ENCODE peak calls at places on chromosome 21, in eight cellular contexts. One of them, this sample, is unnamed.
A peak's percentile ranks its signal among the peaks of the same experiment; 100 is the strongest.

GRCh38 chr21:32727478-32727727 is 410 bp downstream of the SYNJ1 start:
- ATAC-seq in HepG2: peak; percentile 52
- ATAC-seq in CD8-positive, alpha-beta T cell: no peak
- ATAC-seq in aorta: peak; percentile 55
- ATAC-seq in upper lobe of left lung: no peak
- ATAC-seq in CD4-positive, alpha-beta T cell: no peak
- ATAC-seq in T-helper 17 cell: peak; percentile 2
- ATAC-seq in Panc1: no peak
- ATAC-seq in this sample: peak; percentile 22

GRCh38 chr21:30227128-30227527 is 11.2 kb upstream of the CLDN8 start:
- ATAC-seq in T-helper 17 cell: no peak
- ATAC-seq in Panc1: no peak
- ATAC-seq in CD4-positive, alpha-beta T cell: no peak
- ATAC-seq in aorta: no peak
- ATAC-seq in HepG2: no peak
- ATAC-seq in CD8-positive, alpha-beta T cell: no peak
- ATAC-seq in upper lobe of left lung: no peak
- ATAC-seq in this sample: no peak

GRCh38 chr21:38857152-38857825 is 51.6 kb downstream of the ETS2 start:
- ATAC-seq in CD8-positive, alpha-beta T cell: no peak
- ATAC-seq in T-helper 17 cell: no peak
- ATAC-seq in upper lobe of left lung: no peak
- ATAC-seq in aorta: no peak
- ATAC-seq in HepG2: peak; percentile 80
- ATAC-seq in Panc1: no peak
- ATAC-seq in CD4-positive, alpha-beta T cell: no peak
- ATAC-seq in this sample: no peak

GRCh38 chr21:16829532-16829931 is 683.3 kb upstream of the CXADR start:
- ATAC-seq in T-helper 17 cell: no peak
- ATAC-seq in CD8-positive, alpha-beta T cell: no peak
- ATAC-seq in Panc1: no peak
- ATAC-seq in HepG2: no peak
- ATAC-seq in aorta: no peak
- ATAC-seq in CD4-positive, alpha-beta T cell: no peak
- ATAC-seq in upper lobe of left lung: no peak
- ATAC-seq in this sample: no peak

GRCh38 chr21:40102682-40103081 is 235.4 kb downstream of the PCP4 start:
- ATAC-seq in CD4-positive, alpha-beta T cell: no peak
- ATAC-seq in T-helper 17 cell: no peak
- ATAC-seq in HepG2: no peak
- ATAC-seq in aorta: no peak
- ATAC-seq in Panc1: no peak
- ATAC-seq in CD8-positive, alpha-beta T cell: no peak
- ATAC-seq in upper lobe of left lung: no peak
- ATAC-seq in this sample: no peak

GRCh38 chr21:41197582-41197981 is 29.6 kb downstream of the BACE2 start:
- ATAC-seq in aorta: no peak
- ATAC-seq in upper lobe of left lung: no peak
- ATAC-seq in HepG2: no peak
- ATAC-seq in Panc1: no peak
- ATAC-seq in CD8-positive, alpha-beta T cell: no peak
- ATAC-seq in CD4-positive, alpha-beta T cell: no peak
- ATAC-seq in T-helper 17 cell: no peak
- ATAC-seq in this sample: no peak

GRCh38 chr21:14356771-14357170 is 26.2 kb downstream of the HSPA13 start:
- ATAC-seq in aorta: no peak
- ATAC-seq in HepG2: no peak
- ATAC-seq in upper lobe of left lung: no peak
- ATAC-seq in T-helper 17 cell: no peak
- ATAC-seq in CD4-positive, alpha-beta T cell: no peak
- ATAC-seq in CD8-positive, alpha-beta T cell: no peak
- ATAC-seq in Panc1: no peak
- ATAC-seq in this sample: no peak

GRCh38 chr21:42435401-42435800 is 31.7 kb downstream of the UBASH3A start:
- ATAC-seq in HepG2: no peak
- ATAC-seq in Panc1: no peak
- ATAC-seq in CD4-positive, alpha-beta T cell: no peak
- ATAC-seq in CD8-positive, alpha-beta T cell: no peak
- ATAC-seq in T-helper 17 cell: no peak
- ATAC-seq in aorta: no peak
- ATAC-seq in upper lobe of left lung: no peak
- ATAC-seq in this sample: no peak

GRCh38 chr21:17925000-17925610 is 105.9 kb upstream of the C21orf91 start:
- ATAC-seq in aorta: peak; percentile 88
- ATAC-seq in T-helper 17 cell: peak; percentile 96
- ATAC-seq in Panc1: peak; percentile 96
- ATAC-seq in upper lobe of left lung: peak; percentile 92
- ATAC-seq in CD4-positive, alpha-beta T cell: peak; percentile 84
- ATAC-seq in HepG2: peak; percentile 100
- ATAC-seq in CD8-positive, alpha-beta T cell: peak; percentile 87
- ATAC-seq in this sample: peak; percentile 68

GRCh38 chr21:29077651-29078090 is 4.2 kb upstream of the CCT8 start:
- ATAC-seq in Panc1: no peak
- ATAC-seq in aorta: no peak
- ATAC-seq in HepG2: no peak
- ATAC-seq in T-helper 17 cell: no peak
- ATAC-seq in CD4-positive, alpha-beta T cell: no peak
- ATAC-seq in upper lobe of left lung: no peak
- ATAC-seq in CD8-positive, alpha-beta T cell: no peak
- ATAC-seq in this sample: no peak

GRCh38 chr21:42153746-42154145 is 65.2 kb upstream of the ABCG1 start:
- ATAC-seq in CD4-positive, alpha-beta T cell: no peak
- ATAC-seq in aorta: no peak
- ATAC-seq in upper lobe of left lung: no peak
- ATAC-seq in CD8-positive, alpha-beta T cell: no peak
- ATAC-seq in Panc1: no peak
- ATAC-seq in HepG2: no peak
- ATAC-seq in T-helper 17 cell: no peak
- ATAC-seq in this sample: no peak

GRCh38 chr21:28154121-28154520 is 838.6 kb downstream of the LTN1 start:
- ATAC-seq in CD4-positive, alpha-beta T cell: no peak
- ATAC-seq in CD8-positive, alpha-beta T cell: no peak
- ATAC-seq in upper lobe of left lung: no peak
- ATAC-seq in HepG2: no peak
- ATAC-seq in aorta: no peak
- ATAC-seq in T-helper 17 cell: no peak
- ATAC-seq in Panc1: no peak
- ATAC-seq in this sample: no peak

GRCh38 chr21:42721341-42721824 is 68.0 kb downstream of the PDE9A start:
- ATAC-seq in CD8-positive, alpha-beta T cell: no peak
- ATAC-seq in T-helper 17 cell: no peak
- ATAC-seq in upper lobe of left lung: peak; percentile 62
- ATAC-seq in CD4-positive, alpha-beta T cell: no peak
- ATAC-seq in aorta: no peak
- ATAC-seq in Panc1: no peak
- ATAC-seq in HepG2: no peak
- ATAC-seq in this sample: peak; percentile 71

GRCh38 chr21:14736672-14737071 is 190.6 kb upstream of the SAMSN1 start:
- ATAC-seq in HepG2: no peak
- ATAC-seq in CD8-positive, alpha-beta T cell: no peak
- ATAC-seq in Panc1: no peak
- ATAC-seq in CD4-positive, alpha-beta T cell: no peak
- ATAC-seq in T-helper 17 cell: no peak
- ATAC-seq in aorta: no peak
- ATAC-seq in upper lobe of left lung: no peak
- ATAC-seq in this sample: no peak

GRCh38 chr21:31332525-31332924 is 11.5 kb downstream of the TIAM1 start:
- ATAC-seq in aorta: no peak
- ATAC-seq in upper lobe of left lung: no peak
- ATAC-seq in CD4-positive, alpha-beta T cell: no peak
- ATAC-seq in CD8-positive, alpha-beta T cell: no peak
- ATAC-seq in T-helper 17 cell: no peak
- ATAC-seq in HepG2: no peak
- ATAC-seq in Panc1: no peak
- ATAC-seq in this sample: no peak

GRCh38 chr21:31218830-31219608 is 125.0 kb downstream of the TIAM1 start:
- ATAC-seq in CD8-positive, alpha-beta T cell: no peak
- ATAC-seq in HepG2: no peak
- ATAC-seq in CD4-positive, alpha-beta T cell: no peak
- ATAC-seq in aorta: no peak
- ATAC-seq in upper lobe of left lung: peak; percentile 41
- ATAC-seq in Panc1: no peak
- ATAC-seq in T-helper 17 cell: no peak
- ATAC-seq in this sample: peak; percentile 79

GRCh38 chr21:15090390-15090789 is 25.6 kb upstream of the NRIP1 start:
- ATAC-seq in upper lobe of left lung: no peak
- ATAC-seq in CD4-positive, alpha-beta T cell: no peak
- ATAC-seq in CD8-positive, alpha-beta T cell: no peak
- ATAC-seq in T-helper 17 cell: no peak
- ATAC-seq in Panc1: no peak
- ATAC-seq in aorta: no peak
- ATAC-seq in HepG2: no peak
- ATAC-seq in this sample: no peak

GRCh38 chr21:28832013-28832714 is 160.5 kb downstream of the LTN1 start:
- ATAC-seq in CD8-positive, alpha-beta T cell: peak; percentile 85
- ATAC-seq in upper lobe of left lung: no peak
- ATAC-seq in T-helper 17 cell: peak; percentile 95
- ATAC-seq in aorta: no peak
- ATAC-seq in HepG2: no peak
- ATAC-seq in Panc1: peak; percentile 81
- ATAC-seq in CD4-positive, alpha-beta T cell: peak; percentile 90
- ATAC-seq in this sample: no peak

GRCh38 chr21:42193131-42193671 is 25.7 kb upstream of the ABCG1 start:
- ATAC-seq in Panc1: no peak
- ATAC-seq in CD8-positive, alpha-beta T cell: peak; percentile 68
- ATAC-seq in CD4-positive, alpha-beta T cell: peak; percentile 64
- ATAC-seq in upper lobe of left lung: no peak
- ATAC-seq in T-helper 17 cell: peak; percentile 64
- ATAC-seq in HepG2: no peak
- ATAC-seq in aorta: no peak
- ATAC-seq in this sample: no peak

GRCh38 chr21:39030127-39030884 is 152.9 kb downstream of the PSMG1 start:
- ATAC-seq in CD4-positive, alpha-beta T cell: no peak
- ATAC-seq in upper lobe of left lung: no peak
- ATAC-seq in HepG2: no peak
- ATAC-seq in Panc1: no peak
- ATAC-seq in T-helper 17 cell: no peak
- ATAC-seq in CD8-positive, alpha-beta T cell: no peak
- ATAC-seq in aorta: no peak
- ATAC-seq in this sample: no peak

GRCh38 chr21:40615503-40616376 is 231.2 kb downstream of the DSCAM start:
- ATAC-seq in aorta: no peak
- ATAC-seq in CD8-positive, alpha-beta T cell: no peak
- ATAC-seq in Panc1: no peak
- ATAC-seq in CD4-positive, alpha-beta T cell: no peak
- ATAC-seq in T-helper 17 cell: no peak
- ATAC-seq in upper lobe of left lung: no peak
- ATAC-seq in HepG2: no peak
- ATAC-seq in this sample: no peak

GRCh38 chr21:39105341-39105765 is 77.9 kb downstream of the PSMG1 start:
- ATAC-seq in CD4-positive, alpha-beta T cell: no peak
- ATAC-seq in CD8-positive, alpha-beta T cell: no peak
- ATAC-seq in Panc1: no peak
- ATAC-seq in HepG2: peak; percentile 68
- ATAC-seq in T-helper 17 cell: no peak
- ATAC-seq in aorta: no peak
- ATAC-seq in upper lobe of left lung: no peak
- ATAC-seq in this sample: no peak

GRCh38 chr21:41801256-41801655 is 34.4 kb upstream of the RIPK4 start:
- ATAC-seq in CD4-positive, alpha-beta T cell: no peak
- ATAC-seq in T-helper 17 cell: no peak
- ATAC-seq in upper lobe of left lung: no peak
- ATAC-seq in HepG2: no peak
- ATAC-seq in Panc1: no peak
- ATAC-seq in aorta: no peak
- ATAC-seq in CD8-positive, alpha-beta T cell: no peak
- ATAC-seq in this sample: no peak

GRCh38 chr21:23986214-23986613 is 1621.1 kb downstream of the MRPL39 start:
- ATAC-seq in CD8-positive, alpha-beta T cell: no peak
- ATAC-seq in Panc1: no peak
- ATAC-seq in aorta: no peak
- ATAC-seq in upper lobe of left lung: no peak
- ATAC-seq in HepG2: no peak
- ATAC-seq in CD4-positive, alpha-beta T cell: no peak
- ATAC-seq in T-helper 17 cell: no peak
- ATAC-seq in this sample: no peak
- H3K9me3 ChIP-seq in CD8-positive, alpha-beta T cell: no peaks in the 10 kb centered on the region
- H3K9me3 ChIP-seq in Panc1: no peaks in the 10 kb centered on the region
- H3K9me3 ChIP-seq in aorta: peaks cover 5% of the 10 kb centered on the region
- H3K9me3 ChIP-seq in upper lobe of left lung: no peaks in the 10 kb centered on the region
- H3K9me3 ChIP-seq in HepG2: peaks cover 85% of the 10 kb centered on the region
- H3K9me3 ChIP-seq in CD4-positive, alpha-beta T cell: no peaks in the 10 kb centered on the region
- H3K9me3 ChIP-seq in T-helper 17 cell: no peaks in the 10 kb centered on the region
- H3K9me3 ChIP-seq in this sample: no peaks in the 10 kb centered on the region

DNA sequence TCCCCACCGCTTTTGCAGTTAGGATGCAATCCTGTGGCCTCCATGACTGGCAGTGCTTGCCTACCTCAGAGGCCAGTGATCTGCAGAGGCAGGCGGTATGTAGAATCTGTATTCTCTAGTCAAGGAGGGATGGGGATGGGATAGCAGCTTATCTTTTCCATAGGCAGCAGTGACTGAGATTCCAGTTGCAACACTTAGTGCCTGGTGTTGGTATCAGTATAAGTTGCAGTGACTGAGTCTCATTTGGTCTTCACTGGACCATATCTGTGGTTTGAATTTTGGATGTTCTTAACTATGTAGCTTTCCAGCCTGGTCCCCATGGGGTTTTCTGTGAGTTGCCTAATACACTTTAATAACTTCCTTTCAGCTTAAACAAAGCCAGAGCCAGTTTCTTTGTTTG is 16.5 kb downstream of the DYRK1A start:
- ATAC-seq in Panc1: no peak
- ATAC-seq in T-helper 17 cell: no peak
- ATAC-seq in HepG2: no peak
- ATAC-seq in upper lobe of left lung: no peak
- ATAC-seq in aorta: no peak
- ATAC-seq in CD8-positive, alpha-beta T cell: no peak
- ATAC-seq in CD4-positive, alpha-beta T cell: no peak
- ATAC-seq in this sample: no peak
- H3K9me3 ChIP-seq in Panc1: no peaks in the 10 kb centered on the region
- H3K9me3 ChIP-seq in T-helper 17 cell: no peaks in the 10 kb centered on the region
- H3K9me3 ChIP-seq in HepG2: no peaks in the 10 kb centered on the region
- H3K9me3 ChIP-seq in upper lobe of left lung: no peaks in the 10 kb centered on the region
- H3K9me3 ChIP-seq in aorta: no peaks in the 10 kb centered on the region
- H3K9me3 ChIP-seq in CD8-positive, alpha-beta T cell: no peaks in the 10 kb centered on the region
- H3K9me3 ChIP-seq in CD4-positive, alpha-beta T cell: no peaks in the 10 kb centered on the region
- H3K9me3 ChIP-seq in this sample: no peaks in the 10 kb centered on the region

GRCh38 chr21:34159617-34159883 is 86.2 kb downstream of the MRPS6 start:
- ATAC-seq in aorta: no peak
- ATAC-seq in Panc1: no peak
- ATAC-seq in CD4-positive, alpha-beta T cell: no peak
- ATAC-seq in upper lobe of left lung: no peak
- ATAC-seq in T-helper 17 cell: no peak
- ATAC-seq in CD8-positive, alpha-beta T cell: no peak
- ATAC-seq in HepG2: no peak
- ATAC-seq in this sample: no peak
- H3K9me3 ChIP-seq in aorta: peaks cover 2% of the 10 kb centered on the region
- H3K9me3 ChIP-seq in Panc1: no peaks in the 10 kb centered on the region
- H3K9me3 ChIP-seq in CD4-positive, alpha-beta T cell: peaks cover 30% of the 10 kb centered on the region
- H3K9me3 ChIP-seq in upper lobe of left lung: peaks cover 9% of the 10 kb centered on the region
- H3K9me3 ChIP-seq in T-helper 17 cell: peaks cover 2% of the 10 kb centered on the region
- H3K9me3 ChIP-seq in CD8-positive, alpha-beta T cell: peaks cover 4% of the 10 kb centered on the region
- H3K9me3 ChIP-seq in HepG2: peaks cover 4% of the 10 kb centered on the region
- H3K9me3 ChIP-seq in this sample: no peaks in the 10 kb centered on the region

DNA sequence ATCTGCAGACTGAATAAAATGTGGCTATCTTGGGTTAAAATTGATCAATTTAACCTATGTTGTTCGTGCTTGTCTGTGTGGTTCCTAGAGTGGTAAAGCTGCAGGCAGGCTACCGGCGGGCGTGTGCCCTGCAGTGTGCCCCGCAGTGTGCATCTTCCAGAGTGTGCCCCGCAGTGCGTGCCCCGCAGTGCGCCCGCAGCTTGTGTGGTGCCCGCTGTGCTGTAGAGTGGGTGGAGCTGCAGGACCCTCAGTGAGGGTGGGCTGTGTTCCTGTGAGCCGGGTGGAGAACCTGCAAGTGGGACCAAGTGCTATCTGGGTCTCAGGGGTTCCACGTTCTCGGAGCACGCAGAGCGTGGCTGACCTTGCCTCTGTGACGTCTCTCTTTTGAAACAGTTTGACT is 10.7 kb downstream of the RRP1 start:
- ATAC-seq in aorta: no peak
- ATAC-seq in upper lobe of left lung: no peak
- ATAC-seq in Panc1: no peak
- ATAC-seq in T-helper 17 cell: no peak
- ATAC-seq in CD8-positive, alpha-beta T cell: no peak
- ATAC-seq in HepG2: no peak
- ATAC-seq in CD4-positive, alpha-beta T cell: no peak
- ATAC-seq in this sample: no peak
- H3K9me3 ChIP-seq in aorta: no peaks in the 10 kb centered on the region
- H3K9me3 ChIP-seq in upper lobe of left lung: no peaks in the 10 kb centered on the region
- H3K9me3 ChIP-seq in Panc1: no peaks in the 10 kb centered on the region
- H3K9me3 ChIP-seq in T-helper 17 cell: no peaks in the 10 kb centered on the region
- H3K9me3 ChIP-seq in CD8-positive, alpha-beta T cell: no peaks in the 10 kb centered on the region
- H3K9me3 ChIP-seq in HepG2: no peaks in the 10 kb centered on the region
- H3K9me3 ChIP-seq in CD4-positive, alpha-beta T cell: no peaks in the 10 kb centered on the region
- H3K9me3 ChIP-seq in this sample: no peaks in the 10 kb centered on the region